ENCODE peak calls at places on chromosomes 3 and 15, in eight cellular contexts. W is fibroblast of lung, I is hepatocyte, K is tibial nerve, J is psoas muscle, O is pancreas, T is body of pancreas, S is endodermal cell. V is an unnamed sample.
A peak's percentile ranks its signal among the peaks of the same experiment; 100 is the strongest.

GRCh38 chr3:14640157-14640562 is 11.4 kb upstream of the CCDC174 start:
- DNase-seq in W (no peak), I (no peak), K (no peak), J (no peak), O (no peak), T (no peak), S (peak; percentile 45), V (no peak)

GRCh38 chr15:90451215-90451850 is 63.3 kb downstream of the IQGAP1 start:
- DNase-seq in W (peak; percentile 85), I (no peak), K (no peak), J (no peak), O (no peak), T (no peak), S (no peak), V (no peak)

GRCh38 chr3:106033654-106034053 is 164.8 kb upstream of the CBLB start:
- DNase-seq in W (no peak), I (no peak), K (no peak), J (no peak), O (no peak), T (no peak), S (no peak), V (no peak)

GRCh38 chr3:64088408-64089136 is 65.3 kb upstream of the PSMD6 start:
- DNase-seq in W (no peak), I (no peak), K (no peak), J (no peak), O (no peak), T (no peak), S (no peak), V (no peak)

GRCh38 chr3:38553071-38553470 is 56.9 kb downstream of the EXOG start:
- DNase-seq in W (no peak), I (no peak), K (no peak), J (no peak), O (no peak), T (no peak), S (no peak), V (no peak)

GRCh38 chr3:129386984-129387383 is 41.5 kb downstream of the EFCAB12 start:
- DNase-seq in W (no peak), I (no peak), K (no peak), J (no peak), O (no peak), T (no peak), S (no peak), V (no peak)

GRCh38 chr15:53312707-53313106 is 446.8 kb downstream of the WDR72 start:
- DNase-seq in W (no peak), I (no peak), K (no peak), J (no peak), O (no peak), T (no peak), S (peak; percentile 75), V (no peak)

GRCh38 chr3:127182446-127182845 is 10.5 kb upstream of the PRR23E start:
- DNase-seq in W (no peak), I (no peak), K (no peak), J (no peak), O (no peak), T (no peak), S (no peak), V (no peak)

GRCh38 chr15:50259276-50259675 is 6.2 kb downstream of the HDC start:
- DNase-seq in W (no peak), I (no peak), K (no peak), J (no peak), O (no peak), T (no peak), S (no peak), V (no peak)

GRCh38 chr3:112786881-112787625 is 59.6 kb downstream of the CD200R1L start:
- DNase-seq in W (no peak), I (no peak), K (no peak), J (no peak), O (no peak), T (no peak), S (no peak), V (no peak)

GRCh38 chr3:64667138-64667537 is 20.7 kb downstream of the ADAMTS9 start:
- DNase-seq in W (peak; percentile 33), I (no peak), K (no peak), J (no peak), O (no peak), T (no peak), S (no peak), V (no peak)

GRCh38 chr15:101156509-101157159 is 95.2 kb downstream of the CHSY1 start:
- DNase-seq in W (no peak), I (no peak), K (no peak), J (no peak), O (no peak), T (no peak), S (no peak), V (no peak)

GRCh38 chr15:26867199-26868007 is 541 bp downstream of the GABRA5 start:
- DNase-seq in W (no peak), I (no peak), K (no peak), J (no peak), O (no peak), T (no peak), S (peak; percentile 81), V (no peak)

GRCh38 chr3:146100825-146101444 is 60.0 kb downstream of the PLOD2 start:
- DNase-seq in W (no peak), I (no peak), K (no peak), J (no peak), O (no peak), T (no peak), S (no peak), V (no peak)

GRCh38 chr3:185216587-185216918 is 37.3 kb downstream of the EHHADH start:
- DNase-seq in W (no peak), I (no peak), K (no peak), J (no peak), O (peak; percentile 22), T (peak; percentile 28), S (peak; percentile 60), V (no peak)

GRCh38 chr3:170076715-170077238 is 39.0 kb downstream of the GPR160 start:
- DNase-seq in W (peak; percentile 69), I (peak; percentile 61), K (no peak), J (no peak), O (no peak), T (no peak), S (no peak), V (no peak)

GRCh38 chr3:72482589-72483249 is 365.5 kb downstream of the SHQ1 start:
- DNase-seq in W (peak; percentile 92), I (peak; percentile 84), K (peak; percentile 46), J (peak; percentile 88), O (peak; percentile 59), T (peak; percentile 77), S (peak; percentile 73), V (peak; percentile 75)

GRCh38 chr3:12984023-12984823 is 89.0 kb downstream of the IQSEC1 start:
- DNase-seq in W (peak; percentile 73), I (peak; percentile 81), K (peak; percentile 72), J (peak; percentile 78), O (peak; percentile 68), T (peak; percentile 78), S (peak; percentile 94), V (peak; percentile 78)

GRCh38 chr3:156723182-156723619 is 48.8 kb downstream of the TIPARP start:
- DNase-seq in W (no peak), I (no peak), K (no peak), J (no peak), O (no peak), T (no peak), S (no peak), V (no peak)

DNA sequence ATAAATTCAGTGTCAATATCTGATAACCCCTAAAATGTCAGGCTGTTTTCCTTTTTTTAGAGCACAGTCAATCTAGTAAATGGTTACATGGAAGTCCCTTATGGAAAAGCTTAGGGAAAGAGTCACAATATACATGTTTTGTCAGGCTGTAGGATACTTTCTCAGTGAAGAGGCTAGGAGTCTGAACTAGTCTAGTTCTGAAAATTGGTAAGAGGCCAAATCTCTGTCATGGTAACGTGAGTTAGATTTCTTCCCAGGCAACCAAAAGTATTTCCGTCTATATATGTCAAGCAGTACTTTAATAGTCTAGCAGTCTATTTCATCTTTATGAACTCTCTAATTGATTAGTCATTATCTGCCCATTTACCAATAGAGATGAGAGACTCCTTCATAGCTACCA is 215.9 kb upstream of the LRRC3B start:
- DNase-seq in W (no peak), I (no peak), K (no peak), J (no peak), O (no peak), T (no peak), S (no peak), V (no peak)
- H3K27ac ChIP-seq in W (no peak overlapping the region), I (no peak overlapping the region), K (no peak overlapping the region), J (no peak overlapping the region), O (no peak overlapping the region), T (no peak overlapping the region), S (no peak overlapping the region), V (no peak overlapping the region)

GRCh38 chr3:49028673-49029562 is at the start of gene IMPDH2:
- DNase-seq in W (peak; percentile 92), I (peak; percentile 98), K (peak; percentile 90), J (peak; percentile 98), O (peak; percentile 90), T (peak; percentile 93), S (peak; percentile 97), V (peak; percentile 94)
- H3K4me1 ChIP-seq in W (peaks cover 7% of the 10 kb centered on the region), I (peaks cover 13% of the 10 kb centered on the region), K (peaks cover 11% of the 10 kb centered on the region), J (peaks cover 37% of the 10 kb centered on the region), O (peaks cover 15% of the 10 kb centered on the region), T (peaks cover 42% of the 10 kb centered on the region), S (peaks cover 6% of the 10 kb centered on the region), V (peaks cover 7% of the 10 kb centered on the region)

GRCh38 chr15:78949461-78949860 is 4.6 kb upstream of the CTSH start:
- DNase-seq in W (no peak), I (no peak), K (no peak), J (no peak), O (no peak), T (no peak), S (no peak), V (no peak)

GRCh38 chr15:78950343-78950742 is 5.5 kb upstream of the CTSH start:
- DNase-seq in W (no peak), I (peak; percentile 52), K (no peak), J (no peak), O (no peak), T (no peak), S (no peak), V (peak; percentile 40)

GRCh38 chr15:78951841-78952238 is 7.0 kb upstream of the CTSH start:
- DNase-seq in W (peak; percentile 12), I (peak; percentile 64), K (no peak), J (no peak), O (peak; percentile 61), T (peak; percentile 56), S (no peak), V (no peak)

GRCh38 chr15:78947506-78947905 is 2.7 kb upstream of the CTSH start:
- DNase-seq in W (no peak), I (no peak), K (no peak), J (no peak), O (no peak), T (no peak), S (no peak), V (no peak)

GRCh38 chr15:78950906-78951840 is 6.3 kb upstream of the CTSH start:
- DNase-seq in W (peak; percentile 55), I (peak; percentile 54), K (no peak), J (no peak), O (no peak), T (no peak), S (no peak), V (no peak)
- TF ChIP-seq CTCF in W (peak; percentile 58), I (no peak), K (no peak), J (no peak), O (no peak), T (peak; percentile 43), S (peak; percentile 64), V (no peak)

DNA sequence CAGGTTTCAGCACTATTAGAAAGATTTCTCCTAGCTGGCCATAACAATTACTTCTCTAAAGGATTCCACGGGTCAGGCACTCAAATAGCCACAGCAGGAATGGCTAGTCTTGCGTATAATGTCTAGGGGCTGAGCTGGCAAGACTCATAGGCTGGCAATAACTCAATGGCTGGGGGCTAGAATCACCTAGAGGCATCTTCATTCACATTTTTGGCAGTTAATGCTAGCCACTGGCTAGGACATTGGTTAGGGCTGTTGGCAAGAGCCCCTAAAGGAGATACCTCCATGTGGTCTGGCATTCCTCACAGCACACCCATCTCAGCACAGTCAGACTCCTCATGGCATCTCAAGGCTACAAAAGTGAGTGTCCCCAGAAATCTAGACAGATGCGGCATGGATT is 6.2 kb downstream of the SUSD5 start:
- DNase-seq in W (no peak), I (no peak), K (no peak), J (no peak), O (no peak), T (no peak), S (no peak), V (no peak)
- H3K27ac ChIP-seq in W (no peak overlapping the region), I (no peak overlapping the region), K (no peak overlapping the region), J (no peak overlapping the region), O (no peak overlapping the region), T (no peak overlapping the region), S (no peak overlapping the region), V (no peak overlapping the region)

V was measured in colonic mucosa.